ENCODE peak calls at places on chromosomes 2 and 18, in four cellular contexts. C, I, M and A are unnamed samples.

GRCh38 chr18:30746224-30746623 is 296.3 kb downstream of the DSC3 start:
- DNase-seq in I (no peak), M (no peak), C (no peak), A (no peak)

GRCh38 chr2:145845207-145845894 is 1325.4 kb upstream of the ZEB2 start:
- DNase-seq in I (no peak), M (no peak), C (no peak), A (no peak)

GRCh38 chr2:171281116-171281515 is 120.4 kb upstream of the TLK1 start:
- DNase-seq in I (no peak), M (no peak), C (no peak), A (no peak)

GRCh38 chr2:205139822-205140612 is 542.3 kb upstream of the NRP2 start:
- DNase-seq in C (peak; percentile 50), I (peak; percentile 12), M (no peak), A (peak; percentile 32)

GRCh38 chr2:37869756-37870155 is 55.3 kb upstream of the RMDN2 start:
- DNase-seq in M (no peak), I (no peak), C (no peak), A (no peak)

GRCh38 chr2:239059854-239060253 is 212.0 kb downstream of the TWIST2 start:
- DNase-seq in M (no peak), C (peak; percentile 65), I (no peak), A (no peak)

GRCh38 chr2:156385242-156385641 is 50.9 kb upstream of the GPD2 start:
- DNase-seq in C (no peak), I (no peak), M (no peak), A (no peak)

GRCh38 chr2:225599856-225600255 is 200.3 kb downstream of the NYAP2 start:
- DNase-seq in C (no peak), I (no peak), M (no peak), A (no peak)

GRCh38 chr2:119549236-119549635 is 5.0 kb downstream of the CFAP221 start:
- DNase-seq in C (no peak), M (no peak), I (no peak), A (no peak)

GRCh38 chr2:160028431-160029269 is 33.8 kb downstream of the PLA2R1 start:
- DNase-seq in I (no peak), M (no peak), C (no peak), A (no peak)

GRCh38 chr2:216654528-216655052 is 21.4 kb downstream of the IGFBP2 start:
- DNase-seq in M (no peak), C (no peak), I (no peak), A (no peak)

GRCh38 chr2:11750422-11750821 is 4.0 kb downstream of the LPIN1 start:
- DNase-seq in I (no peak), C (no peak), M (peak; percentile 64), A (no peak)

GRCh38 chr2:239150125-239151011 is 250.5 kb downstream of the HDAC4 start:
- DNase-seq in C (no peak), I (no peak), M (peak; percentile 43), A (peak; percentile 4)

GRCh38 chr2:36413218-36413617 is 57.6 kb downstream of the CRIM1 start:
- DNase-seq in C (no peak), M (no peak), I (no peak), A (no peak)

GRCh38 chr18:48605408-48605845 is 66.6 kb downstream of the CTIF start:
- DNase-seq in M (no peak), C (no peak), I (no peak), A (no peak)

GRCh38 chr2:153935511-153935910 is 63.8 kb downstream of the GALNT13 start:
- DNase-seq in M (no peak), I (no peak), C (no peak), A (no peak)

GRCh38 chr2:26469092-26469710 is 8.7 kb downstream of the OTOF start:
- DNase-seq in M (no peak), C (peak; percentile 52), I (no peak), A (no peak)

GRCh38 chr2:159449504-159450124 is 163.1 kb upstream of the WDSUB1 start:
- DNase-seq in I (no peak), M (no peak), C (no peak), A (no peak)

GRCh38 chr2:51084750-51085149 is 52.8 kb upstream of the NRXN1 start:
- DNase-seq in M (no peak), I (no peak), C (no peak), A (no peak)

GRCh38 chr2:65475000-65475399 is 42.6 kb upstream of the SPRED2 start:
- DNase-seq in C (no peak), M (no peak), I (no peak), A (no peak)

GRCh38 chr2:85577386-85578242 is at the start of gene VAMP8:
- DNase-seq in C (peak; percentile 79), I (no peak), M (peak; percentile 38), A (peak; percentile 37)

GRCh38 chr2:61210332-61210981 is 48.5 kb downstream of the C2orf74 start:
- DNase-seq in C (no peak), M (no peak), I (no peak), A (no peak)

GRCh38 chr18:10783941-10784340 is 258.1 kb downstream of the NAPG start:
- DNase-seq in C (no peak), I (no peak), M (no peak), A (no peak)

GRCh38 chr2:128646091-128646490 is 327.4 kb upstream of the HS6ST1 start:
- DNase-seq in M (no peak), I (no peak), C (no peak), A (no peak)

GRCh38 chr2:128645631-128646030 is 327.0 kb upstream of the HS6ST1 start:
- DNase-seq in C (no peak), M (no peak), I (no peak), A (no peak)

GRCh38 chr2:128644156-128644555 is 325.5 kb upstream of the HS6ST1 start:
- DNase-seq in C (no peak), M (no peak), I (no peak), A (no peak)

GRCh38 chr2:128644745-128645256 is 326.1 kb upstream of the HS6ST1 start:
- DNase-seq in M (no peak), C (no peak), I (no peak), A (no peak)

DNA sequence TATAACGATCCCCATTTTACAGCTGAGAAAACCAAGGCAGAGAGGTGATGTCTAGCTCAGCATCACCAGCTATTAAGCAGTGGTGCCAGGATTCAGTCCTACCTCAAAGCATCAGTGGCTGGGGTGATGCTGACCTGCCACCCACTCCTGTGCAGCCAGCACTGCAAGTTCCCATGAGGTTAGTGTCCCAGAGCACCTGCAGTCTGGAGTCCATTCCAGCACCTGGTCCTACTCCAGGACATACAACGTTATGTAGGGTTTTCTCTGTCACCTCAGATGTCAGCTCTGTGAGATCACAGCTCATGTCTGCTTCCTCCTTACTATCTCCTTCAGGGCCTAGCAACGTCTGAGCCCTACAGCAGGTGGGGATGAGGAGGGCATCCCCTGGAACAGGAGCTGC is 328.0 kb upstream of the HS6ST1 start:
- DNase-seq in C (no peak), I (no peak), M (no peak), A (no peak)
- H3K9me3 ChIP-seq in C (no peaks in the 10 kb centered on the region), I (no peaks in the 10 kb centered on the region), M (no peaks in the 10 kb centered on the region), A (no peaks in the 10 kb centered on the region)

DNA sequence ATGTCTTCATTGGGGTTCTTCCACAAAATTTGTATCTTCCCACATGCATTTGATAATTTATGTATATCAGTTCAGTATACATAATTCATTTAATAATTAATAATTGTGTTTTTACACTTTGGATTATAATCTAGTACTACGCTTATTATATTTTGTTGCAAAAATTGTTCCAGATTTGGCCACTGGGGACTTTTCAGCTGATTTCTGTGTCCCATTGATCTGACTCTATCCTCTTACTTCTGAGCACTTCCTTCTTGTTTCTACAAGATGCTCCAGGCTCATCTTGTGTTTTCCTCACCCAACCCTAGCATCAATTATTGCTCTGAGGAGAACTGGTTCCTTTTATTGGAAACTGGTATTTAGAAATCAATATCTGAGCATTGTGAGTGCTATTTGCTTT is 215.3 kb upstream of the CDH19 start:
- DNase-seq in M (no peak), C (no peak), I (no peak), A (no peak)
- H3K9me3 ChIP-seq in M (no peaks in the 10 kb centered on the region), C (no peaks in the 10 kb centered on the region), I (peaks cover 17% of the 10 kb centered on the region), A (no peaks in the 10 kb centered on the region)

DNA sequence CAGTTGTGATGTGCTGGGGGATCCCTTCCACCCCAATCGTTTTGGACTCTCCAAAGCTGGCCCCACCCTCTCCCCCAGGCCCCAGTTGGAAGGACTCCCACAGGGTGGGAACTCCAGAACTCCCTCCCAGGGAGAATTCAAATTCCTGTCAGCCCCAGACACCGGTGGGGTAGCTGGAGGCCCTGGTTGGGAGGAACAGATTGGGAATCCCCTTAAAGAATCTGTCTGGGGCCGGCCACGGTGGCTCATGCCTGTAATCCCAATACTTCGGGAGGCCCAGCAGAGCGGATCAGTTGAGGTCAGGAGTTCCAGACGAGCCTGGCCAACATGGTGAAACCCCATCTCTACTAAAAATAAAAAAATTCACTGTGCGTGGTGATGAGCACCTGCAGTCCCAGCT is 155.5 kb downstream of the ANKRD36C start:
- DNase-seq in C (no peak), M (no peak), I (no peak), A (no peak)
- H3K9me3 ChIP-seq in C (no peaks in the 10 kb centered on the region), M (no peaks in the 10 kb centered on the region), I (no peaks in the 10 kb centered on the region), A (no peaks in the 10 kb centered on the region)

DNA sequence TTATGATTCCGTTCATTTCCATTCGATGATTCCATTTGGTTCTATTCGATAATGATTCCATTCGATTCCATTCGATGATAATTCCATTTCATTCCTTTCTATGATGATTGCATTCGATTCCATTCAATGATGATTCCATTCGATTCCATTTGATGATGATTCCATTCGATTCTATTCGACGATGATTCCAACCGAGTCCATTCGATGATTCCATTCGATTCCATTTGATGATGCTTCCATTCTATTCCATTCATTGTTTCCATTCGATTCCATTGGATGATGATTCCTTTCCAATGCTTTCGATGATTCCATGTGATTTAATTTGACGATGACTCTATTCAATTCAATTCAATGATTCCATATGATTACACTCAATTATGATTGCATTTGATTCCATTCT is 1093.5 kb downstream of the RPIA start:
- DNase-seq in C (no peak), I (no peak), M (no peak), A (no peak)
- H3K9me3 ChIP-seq in C (peaks cover 88% of the 10 kb centered on the region), I (peaks cover 100% of the 10 kb centered on the region), M (peaks cover 46% of the 10 kb centered on the region), A (peaks cover 26% of the 10 kb centered on the region)

GRCh38 chr18:14922965-14923565 is 175.1 kb downstream of the ANKRD30B start:
- DNase-seq in M (no peak), C (no peak), I (no peak), A (no peak)
- H3K9me3 ChIP-seq in M (no peaks in the 10 kb centered on the region), C (no peaks in the 10 kb centered on the region), I (peaks cover 6% of the 10 kb centered on the region), A (no peaks in the 10 kb centered on the region)

GRCh38 chr2:196128749-196129148 is 42.6 kb downstream of the STK17B start:
- DNase-seq in C (no peak), M (no peak), I (no peak), A (no peak)
- H3K9me3 ChIP-seq in C (peaks cover 34% of the 10 kb centered on the region), M (peaks cover 55% of the 10 kb centered on the region), I (peaks cover 51% of the 10 kb centered on the region), A (peaks cover 38% of the 10 kb centered on the region)

GRCh38 chr2:196652869-196653268 is 13.4 kb downstream of the CCDC150 start:
- DNase-seq in M (no peak), I (no peak), C (no peak), A (no peak)
- H3K9me3 ChIP-seq in M (peaks cover 34% of the 10 kb centered on the region), I (peaks cover 59% of the 10 kb centered on the region), C (peaks cover 33% of the 10 kb centered on the region), A (peaks cover 5% of the 10 kb centered on the region)

DNA sequence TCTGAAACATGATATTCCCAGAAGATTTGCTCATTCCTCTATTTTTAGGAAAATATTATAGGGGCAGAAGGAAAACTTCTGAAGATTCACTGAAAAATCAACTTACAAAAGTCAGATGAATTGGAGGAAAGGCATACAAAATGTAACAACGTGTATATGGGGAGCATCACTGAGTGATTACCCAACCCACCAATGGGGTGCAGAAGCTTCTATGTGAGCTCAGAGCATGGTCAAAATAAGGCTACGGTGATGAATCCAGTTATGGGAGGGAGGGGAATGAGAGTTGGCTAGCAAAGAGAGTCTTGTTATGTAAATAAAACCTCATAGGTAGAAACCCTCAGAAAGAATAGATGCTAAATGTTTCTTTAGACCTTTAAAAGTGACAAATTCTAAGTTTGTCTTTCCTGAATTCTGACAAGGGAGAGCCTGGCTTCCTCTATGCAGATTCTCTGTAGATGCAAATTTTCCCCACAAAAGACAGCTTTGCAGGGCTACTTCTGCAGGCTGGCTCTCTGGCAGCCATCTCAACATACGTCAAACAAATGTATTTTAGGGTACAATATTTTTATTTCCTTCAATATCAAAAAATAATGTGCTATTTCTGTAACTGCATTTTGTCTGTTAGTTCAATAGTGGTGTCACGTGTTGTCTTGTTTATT is 171.4 kb upstream of the NDUFV2 start:
- DNase-seq in C (no peak), M (no peak), I (no peak), A (no peak)
- H3K9me3 ChIP-seq in C (peaks cover 10% of the 10 kb centered on the region), M (peaks cover 11% of the 10 kb centered on the region), I (peaks cover 35% of the 10 kb centered on the region), A (peaks cover 8% of the 10 kb centered on the region)